ENCODE peak calls at places on chromosome 17, in ten cellular contexts. D is ecto neural progenitor cell, C is NCI-H1417 treated with DMSO at 0.1 percent for 48 hours, M is ELR, U is AG09309, Z is right lobe of liver, I is neuronal stem cell, P is neural progenitor cell, J is NCI-H510A treated with DMSO at 0.1 percent for 48 hours, B is NCI-H69. G is an unnamed sample.

GRCh38 chr17:63702223-63702577 is 2.3 kb upstream of the LIMD2 start:
- DNase-seq in M (no peak), Z (peak), C (no peak), D (no peak), P (no peak), J (peak), B (peak), I (no peak), U (no peak), G (peak)

GRCh38 chr17:19554393-19554792 is 20.7 kb downstream of the SLC47A1 start:
- DNase-seq in C (no peak), M (no peak), I (no peak), J (no peak), B (no peak), D (no peak), U (no peak), Z (no peak), P (no peak), G (no peak)

GRCh38 chr17:2222901-2223616 is 80.5 kb downstream of the SMG6 start:
- DNase-seq in M (peak), B (peak), D (no peak), P (peak), I (no peak), U (no peak), C (no peak), Z (peak), J (no peak), G (no peak)

GRCh38 chr17:82084373-82085030 is 13.5 kb downstream of the FASN start:
- DNase-seq in C (no peak), D (no peak), M (no peak), I (no peak), J (no peak), B (no peak), U (no peak), P (no peak), Z (no peak), G (no peak)

GRCh38 chr17:29608986-29609385 is 13.7 kb downstream of the CORO6 start:
- DNase-seq in D (no peak), B (no peak), P (no peak), J (no peak), U (no peak), M (no peak), I (no peak), Z (peak), C (no peak), G (no peak)

GRCh38 chr17:7237761-7238417 is 1.4 kb downstream of the PHF23 start:
- DNase-seq in U (no peak), C (no peak), Z (peak), P (peak), D (peak), B (peak), J (peak), M (peak), I (peak), G (peak)

GRCh38 chr17:36515837-36516236 is 18.8 kb downstream of the MYO19 start:
- DNase-seq in P (no peak), C (no peak), B (no peak), M (no peak), J (no peak), Z (no peak), D (no peak), U (no peak), I (no peak), G (no peak)

GRCh38 chr17:37770631-37771518 is 26.0 kb upstream of the HNF1B start:
- DNase-seq in P (peak), Z (peak), B (peak), I (peak), U (no peak), J (peak), D (peak), C (no peak), M (peak), G (peak)

GRCh38 chr17:75941442-75941819 is 589 bp upstream of the FBF1 start:
- DNase-seq in Z (no peak), P (no peak), I (no peak), D (no peak), J (no peak), M (no peak), C (no peak), U (no peak), B (peak), G (no peak)

GRCh38 chr17:17913695-17914332 is 58.4 kb downstream of the TOM1L2 start:
- DNase-seq in M (peak), Z (no peak), J (peak), P (peak), I (no peak), B (peak), C (peak), D (peak), U (peak), G (peak)

GRCh38 chr17:9291912-9292562 is 270.7 kb downstream of the NTN1 start:
- DNase-seq in M (peak), B (no peak), Z (no peak), U (no peak), C (no peak), I (no peak), D (peak), P (peak), J (no peak), G (no peak)

GRCh38 chr17:63598284-63598683 is 2.4 kb upstream of the TACO1 start:
- DNase-seq in C (no peak), U (no peak), Z (no peak), B (no peak), P (no peak), M (no peak), D (no peak), J (no peak), I (no peak), G (no peak)

GRCh38 chr17:53924530-53925455 is 102.1 kb downstream of the KIF2B start:
- DNase-seq in J (no peak), B (no peak), C (no peak), P (peak), U (no peak), I (peak), M (peak), D (no peak), Z (no peak), G (no peak)

GRCh38 chr17:3690094-3690715 is 5.8 kb downstream of the P2RX5 start:
- DNase-seq in C (no peak), Z (peak), P (no peak), D (no peak), B (no peak), J (no peak), U (no peak), M (no peak), I (no peak), G (peak)

GRCh38 chr17:18203308-18203707 is 19.7 kb downstream of the ALKBH5 start:
- DNase-seq in I (no peak), B (no peak), J (no peak), Z (peak), P (no peak), D (no peak), C (no peak), M (no peak), U (no peak), G (no peak)

GRCh38 chr17:64423881-64424280 is 25.0 kb upstream of the MILR1 start:
- DNase-seq in D (no peak), Z (no peak), M (peak), C (no peak), U (no peak), I (no peak), J (no peak), P (no peak), B (peak), G (no peak)

GRCh38 chr17:352421-353212 is at the start of gene RPH3AL:
- DNase-seq in P (peak), C (no peak), J (peak), D (peak), M (no peak), U (no peak), B (no peak), I (peak), Z (peak), G (peak)

GRCh38 chr17:75098861-75099260 is 10.9 kb upstream of the ARMC7 start:
- DNase-seq in C (no peak), D (no peak), I (no peak), M (no peak), U (no peak), J (no peak), Z (no peak), B (no peak), P (no peak), G (no peak)

GRCh38 chr17:67151717-67152116 is 93.3 kb downstream of the HELZ start:
- DNase-seq in D (no peak), J (no peak), U (no peak), B (no peak), I (no peak), P (no peak), M (peak), Z (no peak), C (no peak), G (no peak)

GRCh38 chr17:27836651-27837050 is 36.3 kb upstream of the NOS2 start:
- DNase-seq in J (no peak), I (no peak), Z (no peak), D (no peak), M (no peak), C (no peak), U (no peak), P (no peak), B (no peak), G (no peak)

GRCh38 chr17:18951941-18952842 is at the start of gene SLC5A10:
- DNase-seq in C (no peak), U (no peak), D (no peak), J (no peak), B (peak), P (peak), I (no peak), Z (no peak), M (peak), G (no peak)

GRCh38 chr17:51995797-51996403 is 162.6 kb downstream of the CA10 start:
- DNase-seq in M (peak), I (no peak), U (no peak), D (no peak), P (no peak), B (no peak), J (no peak), Z (no peak), C (no peak), G (no peak)

GRCh38 chr17:32502013-32502412 is 15.2 kb downstream of the CDK5R1 start:
- DNase-seq in P (no peak), D (no peak), Z (no peak), B (no peak), M (no peak), J (no peak), U (no peak), I (no peak), C (no peak), G (no peak)

GRCh38 chr17:68346448-68346847 is 55.2 kb downstream of the ARSG start:
- DNase-seq in C (no peak), D (no peak), M (no peak), Z (peak), J (no peak), U (no peak), I (no peak), B (no peak), P (peak), G (peak)

GRCh38 chr17:49987681-49988441 is 7.2 kb downstream of the DLX3 start:
- DNase-seq in J (peak), D (peak), Z (no peak), I (no peak), P (peak), C (no peak), B (peak), U (peak), M (peak), G (no peak)

GRCh38 chr17:81465912-81466311 is 46.7 kb downstream of the ACTG1 start:
- DNase-seq in B (no peak), P (no peak), Z (no peak), I (no peak), D (no peak), J (no peak), M (no peak), U (no peak), C (no peak), G (no peak)

GRCh38 chr17:35973333-35974260 is 7.7 kb downstream of the CCL16 start:
- DNase-seq in P (no peak), J (no peak), B (no peak), C (no peak), U (no peak), D (no peak), M (peak), I (no peak), Z (peak), G (no peak)

GRCh38 chr17:7405413-7405881 is 1.6 kb upstream of the TMEM256 start:
- DNase-seq in P (peak), C (no peak), B (no peak), U (no peak), M (peak), Z (no peak), D (peak), I (no peak), J (no peak), G (no peak)

GRCh38 chr17:38733315-38734234 is 3.4 kb downstream of the CISD3 start:
- DNase-seq in B (peak), D (no peak), M (peak), P (no peak), J (no peak), U (no peak), Z (no peak), I (no peak), C (no peak), G (no peak)

GRCh38 chr17:17041018-17041521 is 1.2 kb upstream of the MPRIP start:
- DNase-seq in U (no peak), J (peak), P (no peak), C (no peak), Z (peak), B (peak), M (peak), D (no peak), I (no peak), G (peak)

GRCh38 chr17:63988741-63989621 is 9.2 kb upstream of the PRR29 start:
- DNase-seq in U (no peak), Z (peak), I (no peak), C (no peak), D (peak), P (peak), M (no peak), J (no peak), B (no peak), G (peak)

GRCh38 chr17:79038545-79039135 is 14.7 kb downstream of the C1QTNF1 start:
- DNase-seq in B (no peak), M (peak), D (no peak), Z (no peak), P (no peak), I (no peak), U (peak), C (no peak), J (no peak), G (no peak)

GRCh38 chr17:40958086-40958953 is 8.4 kb downstream of the KRT39 start:
- DNase-seq in J (peak), M (no peak), C (no peak), D (no peak), U (no peak), P (no peak), B (no peak), I (no peak), Z (no peak), G (no peak)

GRCh38 chr17:39082482-39082881 is 69.0 kb downstream of the PLXDC1 start:
- DNase-seq in J (no peak), B (peak), U (no peak), P (no peak), M (no peak), D (no peak), I (no peak), Z (no peak), C (no peak), G (no peak)

GRCh38 chr17:49157784-49158183 is 25.2 kb downstream of the B4GALNT2 start:
- DNase-seq in U (no peak), Z (no peak), I (no peak), D (no peak), M (peak), C (no peak), J (no peak), P (no peak), B (no peak), G (no peak)

GRCh38 chr17:67443931-67444597 is 67.0 kb downstream of the PITPNC1 start:
- DNase-seq in U (no peak), J (no peak), I (no peak), D (no peak), Z (no peak), P (no peak), B (no peak), M (no peak), C (no peak), G (no peak)

GRCh38 chr17:76135810-76136188 is 5.2 kb downstream of the FOXJ1 start:
- DNase-seq in B (no peak), J (no peak), D (peak), M (no peak), P (no peak), Z (peak), C (no peak), I (no peak), U (no peak), G (no peak)

GRCh38 chr17:66950886-66951604 is 13.5 kb upstream of the CACNG4 start:
- DNase-seq in U (no peak), B (no peak), Z (peak), P (no peak), M (no peak), I (no peak), D (no peak), J (no peak), C (no peak), G (no peak)